ENCODE peak calls at places on chromosomes 5 and 9, in six cellular contexts. D is GM23338, U is HCT116, S is transverse colon, C is Panc1, W is GM12878. P is an unnamed sample.

GRCh38 chr5:6175172-6175855 is 203.0 kb downstream of the MED10 start:
- DNase-seq in D (no peak), U (no peak), S (no peak), C (no peak), W (no peak), P (no peak)

GRCh38 chr9:8332296-8332695 is 532.7 kb upstream of the DMAC1 start:
- DNase-seq in D (no peak), U (no peak), S (no peak), C (no peak), W (no peak), P (no peak)

GRCh38 chr5:35483797-35484196 is 133.9 kb upstream of the SPEF2 start:
- DNase-seq in D (no peak), U (no peak), S (no peak), C (no peak), W (no peak), P (no peak)

GRCh38 chr5:40332945-40333344 is 346.8 kb upstream of the PTGER4 start:
- DNase-seq in D (no peak), U (no peak), S (no peak), C (no peak), W (no peak), P (no peak)

GRCh38 chr9:108837530-108837929 is 18.3 kb downstream of the ACTL7B start:
- DNase-seq in D (no peak), U (no peak), S (no peak), C (no peak), W (no peak), P (no peak)

GRCh38 chr9:126962336-126962735 is 47.8 kb downstream of the RALGPS1 start:
- DNase-seq in D (no peak), U (no peak), S (no peak), C (no peak), W (no peak), P (no peak)

GRCh38 chr5:2754621-2755370 is 3.3 kb upstream of the IRX2 start:
- DNase-seq in D (peak; percentile 58), U (no peak), S (no peak), C (no peak), W (no peak), P (no peak)

GRCh38 chr5:2886531-2886930 is 135.1 kb upstream of the IRX2 start:
- DNase-seq in D (no peak), U (no peak), S (no peak), C (no peak), W (no peak), P (no peak)

GRCh38 chr9:79131876-79132377 is 439.8 kb upstream of the TLE4 start:
- DNase-seq in D (peak; percentile 15), U (no peak), S (no peak), C (no peak), W (no peak), P (no peak)

GRCh38 chr9:94085062-94085639 is 887 bp downstream of the PTPDC1 start:
- DNase-seq in D (peak; percentile 62), U (peak; percentile 82), S (no peak), C (no peak), W (no peak), P (no peak)

DNA sequence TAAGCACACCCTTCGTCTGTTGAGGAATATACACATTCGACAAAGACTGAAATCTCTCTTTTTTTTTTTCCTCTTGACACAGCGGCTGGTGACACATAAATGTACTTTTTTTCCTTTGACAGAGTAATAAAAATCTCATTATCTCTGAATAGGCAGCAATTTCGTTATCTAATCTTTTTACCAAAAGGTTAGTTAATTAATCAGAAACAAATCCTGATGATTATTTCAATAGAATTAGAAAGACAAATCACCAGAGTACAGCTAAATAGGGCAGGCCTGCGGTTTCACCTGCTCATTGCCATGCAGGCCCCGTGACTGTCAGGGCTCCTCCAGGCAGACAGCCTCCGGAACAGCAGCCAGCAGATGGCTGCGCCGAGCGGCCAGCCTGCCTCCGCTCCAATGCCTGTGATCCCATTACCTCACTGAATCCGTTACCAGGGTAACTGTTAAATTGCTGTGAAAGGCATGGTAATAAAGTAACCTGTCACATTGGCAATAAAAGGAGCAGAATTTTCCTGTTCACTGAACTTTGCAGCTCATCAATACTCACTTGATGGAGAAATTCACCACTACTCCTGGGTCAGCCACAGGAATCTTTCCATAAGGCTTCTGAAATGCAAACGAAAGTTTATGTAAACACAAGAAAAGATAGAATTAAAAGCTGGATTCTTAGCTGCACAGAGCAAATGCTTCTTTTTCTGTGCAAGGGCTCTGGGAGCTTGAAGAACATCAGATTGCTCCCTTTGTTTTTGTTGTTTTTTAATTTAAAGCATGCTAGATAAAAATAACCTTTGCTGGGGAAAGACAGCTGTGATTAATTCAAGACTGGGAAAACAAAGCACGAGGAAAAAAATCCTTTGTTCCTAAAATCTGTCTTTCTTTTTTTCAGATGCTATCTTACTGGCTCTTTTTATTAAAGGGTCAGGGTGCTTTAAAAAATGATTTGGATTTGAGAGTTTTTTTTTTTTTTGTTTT is 666.4 kb upstream of the ZNF608 start:
- DNase-seq in D (peak; percentile 85), U (no peak), S (peak; percentile 79), C (no peak), W (no peak), P (peak; percentile 72)
- TF ChIP-seq CTCF in D (peak; percentile 43), U (no peak), S (peak; percentile 36), C (peak; percentile 83), W (peak; percentile 23), P (no peak)

DNA sequence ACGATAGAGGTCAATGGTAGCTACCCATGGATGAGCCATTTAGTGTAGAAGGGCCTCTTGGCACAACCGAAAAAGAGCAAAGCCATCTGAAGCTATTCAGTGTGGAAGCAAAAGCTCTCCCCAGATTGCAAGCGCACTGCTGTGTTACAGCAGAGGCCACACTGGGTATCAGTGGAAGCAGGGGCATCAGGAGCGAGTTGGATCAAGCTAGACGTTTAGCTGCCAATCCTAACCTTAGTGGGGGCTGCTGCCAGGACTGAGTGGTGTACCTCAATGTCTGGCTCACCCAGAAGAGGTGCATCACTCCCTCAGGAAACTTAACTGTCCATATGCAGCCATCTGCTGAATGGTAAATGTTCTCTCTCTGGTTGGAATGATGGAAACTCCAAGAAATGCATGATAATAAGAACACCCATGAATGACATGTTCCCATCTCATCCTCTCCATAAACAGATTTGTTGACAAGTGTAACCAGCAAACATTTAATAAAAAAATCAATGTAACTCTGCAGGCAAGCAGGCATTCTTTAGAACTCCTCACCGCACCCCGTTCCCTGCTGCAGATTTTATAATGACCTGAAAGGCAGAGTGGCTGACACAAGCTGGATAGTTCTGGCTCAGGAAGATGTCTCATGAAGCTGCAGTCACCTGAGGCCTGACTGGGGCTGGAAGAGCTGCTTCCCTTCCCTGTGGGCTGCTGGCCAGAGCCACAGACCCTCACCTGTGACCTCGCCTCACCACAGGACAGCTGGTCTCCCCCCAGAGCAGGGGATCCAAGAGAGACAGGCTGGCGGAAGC is 44.3 kb downstream of the RAPGEF1 start:
- DNase-seq in D (no peak), U (no peak), S (no peak), C (no peak), W (no peak), P (no peak)
- H3K4me1 ChIP-seq in D (peaks cover 69% of the 10 kb centered on the region), U (no peaks in the 10 kb centered on the region), S (peaks cover 12% of the 10 kb centered on the region), C (peaks cover 21% of the 10 kb centered on the region), W (peaks cover 35% of the 10 kb centered on the region), P (peaks cover 62% of the 10 kb centered on the region)

GRCh38 chr9:133949486-133950061 is 42.5 kb downstream of the VAV2 start:
- DNase-seq in D (no peak), U (no peak), S (no peak), C (no peak), W (no peak), P (no peak)

GRCh38 chr9:133950916-133951231 is 41.2 kb downstream of the VAV2 start:
- DNase-seq in D (no peak), U (no peak), S (no peak), C (no peak), W (no peak), P (no peak)

GRCh38 chr9:133951265-133951664 is 40.9 kb downstream of the VAV2 start:
- DNase-seq in D (no peak), U (no peak), S (no peak), C (no peak), W (no peak), P (no peak)

GRCh38 chr9:133948571-133949485 is 43.3 kb downstream of the VAV2 start:
- DNase-seq in D (no peak), U (no peak), S (no peak), C (no peak), W (no peak), P (no peak)

DNA sequence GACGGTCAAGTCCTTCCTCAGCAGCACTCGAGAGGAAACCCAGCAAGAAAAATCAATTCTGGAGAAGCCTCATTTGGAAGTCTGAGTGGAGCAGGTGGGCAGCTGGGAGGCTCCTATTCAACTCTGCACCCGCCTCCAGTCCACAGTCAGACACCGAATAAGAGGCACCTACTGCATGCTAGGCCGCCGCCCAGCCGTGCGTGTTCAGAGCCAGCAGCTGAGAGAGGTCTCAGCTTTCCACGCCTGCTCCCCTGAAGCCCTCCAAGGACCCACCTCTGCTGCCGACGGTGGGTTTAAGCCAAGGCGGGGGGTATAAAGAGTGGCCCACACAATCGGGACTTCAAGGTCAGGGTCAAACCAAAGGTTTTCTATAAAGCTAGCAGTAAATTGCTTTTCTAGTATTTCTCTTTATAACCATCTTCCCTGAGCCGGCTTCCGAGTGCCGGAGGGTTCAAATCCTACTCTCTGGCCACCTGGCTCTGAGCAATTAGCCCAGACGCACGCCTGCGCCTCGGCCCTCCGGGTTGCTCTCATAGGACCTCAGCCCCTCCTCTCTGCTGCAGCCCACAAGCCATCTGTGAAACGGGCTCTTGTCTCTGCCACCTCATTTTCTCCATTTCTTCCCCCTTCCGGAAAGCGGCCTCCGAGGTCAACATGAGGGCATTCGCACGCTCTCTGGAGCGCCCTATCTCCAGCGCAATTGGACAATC is 41.8 kb downstream of the VAV2 start:
- DNase-seq in D (no peak), U (no peak), S (no peak), C (no peak), W (no peak), P (no peak)
- TF ChIP-seq POLR2AphosphoS5 in D (no peak), U (no peak), S (no peak), C (no peak), W (no peak), P (no peak)

GRCh38 chr9:22005700-22006605 is 3.2 kb downstream of the CDKN2B start:
- DNase-seq in D (peak; percentile 69), U (no peak), S (no peak), C (no peak), W (no peak), P (no peak)

GRCh38 chr9:22005083-22005699 is 3.9 kb downstream of the CDKN2B start:
- DNase-seq in D (peak; percentile 84), U (no peak), S (no peak), C (no peak), W (no peak), P (no peak)

GRCh38 chr9:22009563-22009867 is 410 bp upstream of the CDKN2B start:
- DNase-seq in D (no peak), U (no peak), S (no peak), C (no peak), W (no peak), P (no peak)

GRCh38 chr9:22008662-22009562 is at the start of gene CDKN2B:
- DNase-seq in D (peak; percentile 96), U (peak; percentile 80), S (peak; percentile 97), C (no peak), W (no peak), P (peak; percentile 97)

DNA sequence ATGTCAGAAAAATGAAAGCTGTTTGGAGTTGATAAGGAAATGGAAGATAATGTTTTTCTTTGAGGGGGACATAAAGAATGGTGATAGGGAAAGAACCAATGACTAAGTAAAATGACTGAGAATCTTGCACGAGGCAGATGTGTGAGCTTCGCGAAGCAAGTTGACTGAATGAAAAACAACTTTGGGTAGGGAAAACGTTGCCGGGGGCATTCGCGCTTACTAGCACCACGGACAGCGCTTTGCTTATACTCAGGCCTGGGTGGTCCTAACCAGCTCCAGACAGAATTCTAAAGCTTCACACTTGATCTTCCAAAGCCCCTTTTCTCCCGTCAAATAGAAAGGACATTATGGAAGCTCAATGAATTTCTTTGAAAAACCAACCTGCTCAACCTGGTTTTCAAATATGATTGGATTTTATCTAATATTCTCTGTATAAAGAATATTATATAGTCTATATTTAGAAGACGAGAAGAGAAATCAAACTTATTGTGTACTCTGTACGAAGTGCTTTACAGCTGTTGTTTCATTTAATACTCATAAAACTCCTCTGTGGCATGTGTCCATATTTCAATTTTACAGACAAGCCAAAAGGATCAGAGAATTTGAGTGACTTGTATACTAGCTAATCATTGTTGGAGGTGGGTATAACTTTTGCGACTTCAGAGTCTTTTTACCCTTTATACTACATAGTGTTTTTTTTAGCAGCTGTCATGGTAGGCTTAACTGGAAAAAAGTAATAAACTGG is 1.9 kb upstream of the CDKN2B start:
- DNase-seq in D (peak; percentile 87), U (no peak), S (no peak), C (no peak), W (no peak), P (no peak)
- TF ChIP-seq CTCF in D (no peak), U (no peak), S (no peak), C (no peak), W (no peak), P (no peak)